ENCODE peak calls at places on chromosomes 11 and 22, in four cellular contexts. W, U, M and B are unnamed samples.

GRCh38 chr22:29199702-29200400 is 5.8 kb upstream of the EMID1 start:
- DNase-seq in W (no peak), U (no peak), M (no peak), B (no peak)

GRCh38 chr11:2150206-2150847 is 10.7 kb downstream of the INS start:
- DNase-seq in M (no peak), U (no peak), W (peak; percentile 72), B (peak; percentile 55)

GRCh38 chr11:15621565-15621964 is 506.8 kb downstream of the INSC start:
- DNase-seq in W (no peak), U (no peak), M (no peak), B (no peak)

GRCh38 chr11:70423523-70424505 is 25.5 kb downstream of the CTTN start:
- DNase-seq in W (peak; percentile 50), M (no peak), U (peak; percentile 69), B (peak; percentile 20)

GRCh38 chr22:17965538-17966402 is 58.6 kb downstream of the MICAL3 start:
- DNase-seq in U (peak; percentile 63), M (no peak), W (no peak), B (no peak)

GRCh38 chr11:19101803-19102520 is 15.0 kb upstream of the ZDHHC13 start:
- DNase-seq in U (no peak), W (no peak), M (no peak), B (no peak)

GRCh38 chr22:49747705-49748104 is 80.0 kb downstream of the BRD1 start:
- DNase-seq in U (no peak), M (no peak), W (no peak), B (no peak)

GRCh38 chr11:73760066-73760679 is 701 bp downstream of the RAB6A start:
- DNase-seq in W (no peak), M (no peak), U (peak; percentile 65), B (peak; percentile 48)

GRCh38 chr11:16001899-16002426 is 354.4 kb downstream of the SOX6 start:
- DNase-seq in U (no peak), W (peak; percentile 92), M (no peak), B (peak; percentile 73)

GRCh38 chr11:128394436-128395089 is 192.8 kb downstream of the ETS1 start:
- DNase-seq in U (no peak), W (no peak), M (no peak), B (no peak)

GRCh38 chr11:14625804-14626203 is 17.8 kb upstream of the PDE3B start:
- DNase-seq in M (no peak), U (no peak), W (no peak), B (no peak)

GRCh38 chr11:1126935-1127663 is 30.7 kb upstream of the MUC5AC start:
- DNase-seq in M (no peak), W (no peak), U (no peak), B (no peak)

GRCh38 chr11:1129666-1130160 is 28.0 kb upstream of the MUC5AC start:
- DNase-seq in M (no peak), W (no peak), U (no peak), B (no peak)

GRCh38 chr11:1129143-1129665 is 28.5 kb upstream of the MUC5AC start:
- DNase-seq in U (no peak), M (no peak), W (no peak), B (no peak)

GRCh38 chr11:1127664-1128162 is 30.0 kb upstream of the MUC5AC start:
- DNase-seq in W (no peak), U (no peak), M (no peak), B (no peak)

GRCh38 chr11:1128333-1129142 is 29.2 kb upstream of the MUC5AC start:
- DNase-seq in U (no peak), W (no peak), M (no peak), B (no peak)
- TF ChIP-seq HDAC2 in U (no peak), W (no peak), M (no peak), B (no peak)

GRCh38 chr11:85863855-85864254 is 8.7 kb downstream of the CCDC83 start:
- DNase-seq in W (no peak), M (no peak), U (no peak), B (no peak)
- TF ChIP-seq MAFK in W (no peak), M (no peak), U (no peak), B (no peak)

DNA sequence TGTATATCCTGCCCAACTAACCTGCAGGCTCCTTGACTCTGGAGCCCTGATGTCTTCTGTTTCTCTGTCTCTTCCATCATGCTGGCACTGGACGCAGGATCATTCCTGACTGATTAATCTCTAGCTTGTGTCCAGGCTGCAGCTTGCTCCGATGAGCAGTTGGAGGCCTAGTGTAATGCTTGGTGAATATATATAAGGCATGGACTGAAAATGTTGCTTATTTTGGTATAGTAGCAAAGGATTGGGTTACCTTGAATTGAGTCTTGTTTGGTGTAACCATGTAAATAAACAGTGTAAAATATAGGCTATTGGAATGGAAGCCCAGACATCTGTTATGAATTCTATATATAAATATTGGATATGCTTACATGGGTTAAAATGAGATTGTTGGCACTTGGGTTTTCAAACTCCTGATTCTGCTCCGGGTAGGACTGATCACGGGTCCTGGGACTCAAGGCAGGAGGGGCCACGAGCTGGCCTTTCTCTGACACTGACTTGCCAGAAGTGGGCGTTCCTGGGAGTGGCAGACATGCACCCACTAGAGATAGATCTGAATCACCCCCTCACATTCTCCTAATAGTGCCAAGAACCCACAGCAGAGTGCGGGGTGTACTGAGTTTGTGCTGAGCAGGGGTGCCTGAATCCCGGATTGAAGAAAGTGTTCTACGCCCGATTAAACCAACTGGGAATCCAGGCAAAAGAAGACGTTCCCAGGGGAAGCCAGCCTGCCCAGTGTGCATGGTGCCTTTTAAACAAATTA is 25.8 kb downstream of the LRP5 start:
- DNase-seq in W (no peak), U (no peak), M (no peak), B (no peak)
- TF ChIP-seq HDAC2 in W (no peak), U (no peak), M (no peak), B (no peak)

DNA sequence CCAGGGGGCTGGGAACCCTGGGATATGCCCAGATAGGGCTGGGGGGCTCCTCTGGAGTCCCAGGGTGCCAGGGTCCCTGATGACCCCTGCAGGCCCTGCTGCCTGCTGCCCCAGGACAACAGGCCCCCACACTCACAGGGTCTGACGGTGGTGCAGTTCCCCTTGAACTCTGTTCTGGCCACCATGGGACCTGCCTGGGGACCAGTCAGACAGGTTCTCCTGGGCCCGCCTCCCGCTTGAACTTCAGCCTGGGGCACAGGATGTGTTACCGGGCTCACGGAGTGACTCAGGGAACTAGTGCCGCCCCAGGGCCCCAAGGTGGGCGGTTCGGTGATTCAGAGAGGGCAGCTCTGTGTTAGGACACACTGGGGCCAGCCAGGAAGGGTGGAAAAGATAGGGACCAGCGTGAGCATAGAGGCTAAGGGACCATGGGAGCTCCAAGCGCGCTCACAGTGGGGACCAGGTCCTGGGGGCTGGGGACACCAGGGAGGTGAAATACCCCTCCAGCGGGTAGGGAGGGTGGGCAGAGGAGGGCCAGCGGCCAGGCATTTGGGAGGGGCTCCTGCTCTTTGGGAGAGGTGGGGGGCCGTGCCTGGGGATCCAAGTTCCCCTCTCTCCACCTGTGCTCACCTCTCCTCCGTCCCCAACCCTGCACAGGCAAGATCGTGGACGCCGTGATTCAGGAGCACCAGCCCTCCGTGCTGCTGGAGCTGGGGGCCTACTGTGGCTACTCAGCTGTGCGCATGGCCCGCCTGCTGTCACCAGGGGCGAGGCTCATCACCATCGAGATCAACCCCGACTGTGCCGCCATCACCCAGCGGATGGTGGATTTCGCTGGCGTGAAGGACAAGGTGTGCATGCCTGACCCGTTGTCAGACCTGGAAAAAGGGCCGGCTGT is 21.5 kb upstream of the TXNRD2 start:
- DNase-seq in M (no peak), W (peak; percentile 93), U (no peak), B (no peak)
- TF ChIP-seq MAFK in M (no peak), W (peak; percentile 3), U (no peak), B (no peak)